ENCODE peak calls at places on chromosomes 3 and 15, in six cellular contexts. O, A, F, I, M and T are unnamed samples.

GRCh38 chr15:29466292-29466691 is 196.7 kb upstream of the NSMCE3 start:
- DNase-seq in O (no peak), A (no peak), F (no peak), I (no peak), M (no peak), T (no peak)

GRCh38 chr3:119809249-119810017 is 27.5 kb downstream of the NR1I2 start:
- DNase-seq in O (no peak), A (peak; percentile 72), F (peak; percentile 72), I (no peak), M (no peak), T (no peak)

GRCh38 chr3:105999856-106000255 is 131.0 kb upstream of the CBLB start:
- DNase-seq in O (no peak), A (no peak), F (no peak), I (no peak), M (no peak), T (no peak)

GRCh38 chr3:176074096-176074495 is 1123.2 kb downstream of the TBL1XR1 start:
- DNase-seq in O (no peak), A (no peak), F (no peak), I (no peak), M (no peak), T (no peak)

GRCh38 chr3:147405552-147406254 is 640 bp downstream of the ZIC4 start:
- DNase-seq in O (no peak), A (no peak), F (no peak), I (no peak), M (no peak), T (no peak)

GRCh38 chr3:31106204-31106603 is 211.7 kb upstream of the GADL1 start:
- DNase-seq in O (no peak), A (no peak), F (no peak), I (peak; percentile 38), M (no peak), T (no peak)

GRCh38 chr3:149871855-149872254 is 58.8 kb downstream of the RNF13 start:
- DNase-seq in O (no peak), A (no peak), F (no peak), I (no peak), M (no peak), T (no peak)

GRCh38 chr15:99442268-99442897 is 123.4 kb upstream of the MEF2A start:
- DNase-seq in O (peak; percentile 75), A (peak; percentile 13), F (no peak), I (peak; percentile 95), M (no peak), T (peak; percentile 14)

GRCh38 chr15:57861039-57861638 is 154.6 kb downstream of the POLR2M start:
- DNase-seq in O (peak; percentile 27), A (peak; percentile 17), F (peak; percentile 75), I (peak; percentile 77), M (peak; percentile 71), T (no peak)

GRCh38 chr15:68631621-68632051 is 52.8 kb downstream of the CORO2B start:
- DNase-seq in O (no peak), A (no peak), F (no peak), I (no peak), M (no peak), T (peak; percentile 37)

GRCh38 chr3:39088456-39088855 is 19.0 kb downstream of the GORASP1 start:
- DNase-seq in O (no peak), A (no peak), F (no peak), I (no peak), M (no peak), T (no peak)

GRCh38 chr3:97970131-97970530 is 2.1 kb downstream of the RIOX2 start:
- DNase-seq in O (no peak), A (no peak), F (no peak), I (no peak), M (no peak), T (no peak)

GRCh38 chr3:139283301-139283700 is 60.5 kb upstream of the MRPS22 start:
- DNase-seq in O (no peak), A (no peak), F (no peak), I (no peak), M (no peak), T (no peak)

GRCh38 chr15:39792954-39793353 is 10.3 kb upstream of the FSIP1 start:
- DNase-seq in O (no peak), A (no peak), F (no peak), I (no peak), M (no peak), T (no peak)

GRCh38 chr3:170387952-170388351 is 30.4 kb downstream of the SKIL start:
- DNase-seq in O (no peak), A (no peak), F (no peak), I (peak; percentile 81), M (no peak), T (no peak)

GRCh38 chr3:16286161-16286560 is 21.1 kb downstream of the OXNAD1 start:
- DNase-seq in O (no peak), A (peak; percentile 24), F (peak; percentile 69), I (no peak), M (no peak), T (no peak)

GRCh38 chr3:133763797-133764734 is 17.9 kb downstream of the TF start:
- DNase-seq in O (no peak), A (no peak), F (no peak), I (peak; percentile 16), M (peak; percentile 8), T (no peak)

GRCh38 chr3:42843730-42844713 is 31.7 kb downstream of the CYP8B1 start:
- DNase-seq in O (peak; percentile 48), A (no peak), F (no peak), I (no peak), M (no peak), T (no peak)

GRCh38 chr3:171334465-171334811 is 125.8 kb downstream of the TNIK start:
- DNase-seq in O (no peak), A (no peak), F (no peak), I (no peak), M (no peak), T (no peak)

GRCh38 chr3:16148783-16149182 is 25.7 kb upstream of the GALNT15 start:
- DNase-seq in O (peak; percentile 93), A (no peak), F (no peak), I (peak; percentile 98), M (no peak), T (no peak)

GRCh38 chr15:74010929-74011540 is 16.5 kb downstream of the PML start:
- DNase-seq in O (no peak), A (no peak), F (no peak), I (peak; percentile 57), M (no peak), T (no peak)

GRCh38 chr3:147934316-147935188 is 525.4 kb downstream of the ZIC1 start:
- DNase-seq in O (no peak), A (no peak), F (no peak), I (peak; percentile 8), M (no peak), T (no peak)

GRCh38 chr15:39856357-39856756 is 63.7 kb downstream of the GPR176 start:
- DNase-seq in O (no peak), A (no peak), F (no peak), I (no peak), M (no peak), T (no peak)

GRCh38 chr3:96700322-96701315 is 113.8 kb upstream of the EPHA6 start:
- DNase-seq in O (no peak), A (no peak), F (no peak), I (peak; percentile 10), M (peak; percentile 28), T (no peak)
- TF ChIP-seq CTCF in O (no peak), A (no peak), F (no peak), I (peak; percentile 42), M (no peak), T (no peak)

GRCh38 chr15:56322444-56322843 is 42.8 kb upstream of the TEX9 start:
- DNase-seq in O (no peak), A (no peak), F (no peak), I (no peak), M (no peak), T (no peak)
- TF ChIP-seq CTCF in O (no peak), A (no peak), F (no peak), I (no peak), M (no peak), T (no peak)

GRCh38 chr3:123297627-123297899 is 95.8 kb downstream of the SEC22A start:
- DNase-seq in O (no peak), A (no peak), F (no peak), I (no peak), M (no peak), T (no peak)
- TF ChIP-seq CTCF in O (no peak), A (no peak), F (peak; percentile 3), I (no peak), M (no peak), T (no peak)

DNA sequence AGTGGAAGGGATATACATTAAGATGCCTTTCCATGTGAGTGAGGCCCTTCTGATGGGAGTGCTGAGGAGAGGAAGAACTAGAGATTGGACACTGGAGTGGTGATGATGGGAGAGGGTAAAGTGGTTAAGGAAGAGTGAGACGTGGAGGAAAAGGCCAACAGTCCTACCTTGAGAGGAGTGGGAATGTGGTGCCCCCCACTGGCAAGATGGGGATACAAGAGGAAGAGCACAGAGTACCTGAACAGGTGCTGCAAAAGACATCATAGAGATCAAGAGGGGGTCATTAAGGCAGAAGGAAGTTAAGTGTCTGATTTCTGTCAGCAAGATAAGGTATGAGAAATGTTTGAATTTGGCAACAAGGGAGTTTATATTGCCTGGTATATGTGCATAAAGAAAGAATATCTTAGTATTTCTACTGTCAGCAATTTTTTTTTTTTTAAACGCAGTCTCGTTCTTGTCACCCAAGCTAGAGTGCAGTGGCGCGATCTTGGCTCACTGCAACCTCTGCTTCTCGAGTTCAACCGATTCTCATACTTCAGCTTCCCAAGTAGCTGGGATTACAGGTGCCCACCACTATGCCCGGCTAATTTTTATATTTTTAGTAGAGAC is 34.0 kb downstream of the ARIH2 start:
- DNase-seq in O (no peak), A (peak; percentile 44), F (peak; percentile 45), I (peak; percentile 31), M (peak; percentile 57), T (no peak)
- TF ChIP-seq CTCF in O (peak; percentile 7), A (peak; percentile 58), F (peak; percentile 60), I (peak; percentile 58), M (peak; percentile 43), T (no peak)

GRCh38 chr3:94117729-94118128 is 54.9 kb downstream of the NSUN3 start:
- DNase-seq in O (no peak), A (no peak), F (no peak), I (peak; percentile 54), M (no peak), T (no peak)

GRCh38 chr3:94110854-94111253 is 48.0 kb downstream of the NSUN3 start:
- DNase-seq in O (no peak), A (no peak), F (no peak), I (no peak), M (no peak), T (no peak)

GRCh38 chr3:94114667-94115066 is 51.8 kb downstream of the NSUN3 start:
- DNase-seq in O (no peak), A (no peak), F (no peak), I (no peak), M (no peak), T (no peak)

GRCh38 chr3:94118390-94118789 is 55.5 kb downstream of the NSUN3 start:
- DNase-seq in O (no peak), A (no peak), F (no peak), I (no peak), M (no peak), T (no peak)

GRCh38 chr3:94115482-94115881 is 52.6 kb downstream of the NSUN3 start:
- DNase-seq in O (no peak), A (no peak), F (no peak), I (peak; percentile 45), M (no peak), T (no peak)
- TF ChIP-seq CTCF in O (peak; percentile 8), A (no peak), F (no peak), I (peak; percentile 44), M (peak; percentile 44), T (no peak)